ENCODE peak calls at places on chromosomes 3 and 15, in six cellular contexts. A is CD4-positive, alpha-beta T cell; W is dorsolateral prefrontal cortex; E is CD8-positive, alpha-beta T cell; H is fibroblast of lung; T is SJSA1. Z is an unnamed sample.

GRCh38 chr15:44537728-44538240 is 837 bp downstream of the EIF3J start:
- DNase-seq in A (no peak), T (peak), H (peak), W (no peak), E (no peak), Z (peak)

GRCh38 chr15:48796930-48797329 is 13.9 kb downstream of the CEP152 start:
- DNase-seq in A (no peak), H (peak), E (no peak), W (no peak), T (peak), Z (peak)

GRCh38 chr15:88894819-88895767 is at the start of gene HAPLN3:
- DNase-seq in H (peak), A (peak), T (peak), W (no peak), E (peak), Z (no peak)

GRCh38 chr15:70427531-70428120 is 329.9 kb upstream of the TLE3 start:
- DNase-seq in T (no peak), H (no peak), E (no peak), A (no peak), W (no peak), Z (peak)

GRCh38 chr3:128256131-128256530 is 102.8 kb downstream of the EEFSEC start:
- DNase-seq in A (no peak), W (no peak), T (no peak), E (no peak), H (no peak), Z (no peak)

GRCh38 chr15:83430436-83430835 is 16.7 kb upstream of the SH3GL3 start:
- DNase-seq in A (no peak), W (no peak), E (no peak), H (no peak), T (no peak), Z (no peak)

GRCh38 chr3:62587169-62587568 is 213.8 kb upstream of the FEZF2 start:
- DNase-seq in A (no peak), H (peak), W (no peak), E (no peak), T (no peak), Z (peak)

GRCh38 chr3:186599142-186599784 is 13.6 kb upstream of the AHSG start:
- DNase-seq in H (no peak), T (no peak), W (no peak), E (no peak), A (no peak), Z (no peak)

DNA sequence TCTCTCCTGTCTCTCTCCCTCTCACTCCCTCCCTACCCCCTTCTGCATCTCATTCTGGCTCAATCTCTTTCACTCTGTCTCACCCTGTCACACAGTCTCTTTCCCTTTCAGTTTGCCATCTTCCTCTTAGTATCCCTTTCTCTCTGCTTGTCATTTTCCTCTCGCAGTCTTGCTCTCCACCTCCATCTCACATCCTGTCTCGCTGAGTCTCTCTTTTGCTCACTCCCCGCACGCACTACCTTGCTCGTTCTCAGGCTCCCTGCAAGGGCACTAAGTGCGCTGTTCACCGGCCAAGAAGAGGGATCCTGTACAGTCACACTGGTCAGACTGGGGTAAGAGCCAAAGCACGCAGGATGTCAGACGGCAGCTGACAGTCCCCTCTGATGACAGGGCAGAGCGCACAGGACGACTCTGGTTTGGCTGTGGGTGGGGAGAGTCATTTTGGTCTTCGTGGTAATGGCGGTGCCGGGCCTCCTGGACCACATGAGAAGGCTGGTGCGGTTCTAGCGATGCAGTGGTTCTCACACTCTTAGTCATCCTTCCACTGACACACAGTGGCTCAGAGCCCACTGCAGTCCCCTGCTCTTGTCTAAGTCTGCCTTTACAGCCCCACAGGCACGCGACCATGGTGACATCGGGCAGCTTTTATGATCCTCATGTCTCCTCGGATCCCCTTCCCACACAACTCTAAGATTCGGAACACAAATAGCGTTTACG is 356.8 kb downstream of the FOXP1 start:
- DNase-seq in E (peak), A (peak), W (no peak), T (peak), H (peak), Z (peak)
- H3K27ac ChIP-seq in E (peak), A (peak), W (no peak), T (peak), H (peak), Z (peak)

GRCh38 chr3:178140491-178140890 is 395.7 kb upstream of the KCNMB2 start:
- DNase-seq in T (peak), A (no peak), W (no peak), E (no peak), H (peak), Z (peak)

GRCh38 chr3:178152010-178152409 is 384.2 kb upstream of the KCNMB2 start:
- DNase-seq in T (no peak), A (no peak), E (no peak), H (peak), W (no peak), Z (no peak)

GRCh38 chr3:178146406-178146831 is 389.8 kb upstream of the KCNMB2 start:
- DNase-seq in W (no peak), H (no peak), T (no peak), E (no peak), A (no peak), Z (peak)
- H3K27ac ChIP-seq in W (no peak), H (no peak), T (no peak), E (no peak), A (no peak), Z (no peak)

GRCh38 chr15:99434506-99435137 is 131.2 kb upstream of the MEF2A start:
- DNase-seq in A (no peak), E (no peak), T (no peak), W (no peak), H (no peak), Z (no peak)

GRCh38 chr15:99435138-99435695 is 130.6 kb upstream of the MEF2A start:
- DNase-seq in E (no peak), A (no peak), T (no peak), W (peak), H (no peak), Z (no peak)

GRCh38 chr15:99436472-99437314 is 129.1 kb upstream of the MEF2A start:
- DNase-seq in W (peak), A (no peak), E (no peak), H (no peak), T (no peak), Z (no peak)

GRCh38 chr15:99437315-99438221 is 128.2 kb upstream of the MEF2A start:
- DNase-seq in W (peak), H (no peak), A (no peak), T (no peak), E (no peak), Z (no peak)

DNA sequence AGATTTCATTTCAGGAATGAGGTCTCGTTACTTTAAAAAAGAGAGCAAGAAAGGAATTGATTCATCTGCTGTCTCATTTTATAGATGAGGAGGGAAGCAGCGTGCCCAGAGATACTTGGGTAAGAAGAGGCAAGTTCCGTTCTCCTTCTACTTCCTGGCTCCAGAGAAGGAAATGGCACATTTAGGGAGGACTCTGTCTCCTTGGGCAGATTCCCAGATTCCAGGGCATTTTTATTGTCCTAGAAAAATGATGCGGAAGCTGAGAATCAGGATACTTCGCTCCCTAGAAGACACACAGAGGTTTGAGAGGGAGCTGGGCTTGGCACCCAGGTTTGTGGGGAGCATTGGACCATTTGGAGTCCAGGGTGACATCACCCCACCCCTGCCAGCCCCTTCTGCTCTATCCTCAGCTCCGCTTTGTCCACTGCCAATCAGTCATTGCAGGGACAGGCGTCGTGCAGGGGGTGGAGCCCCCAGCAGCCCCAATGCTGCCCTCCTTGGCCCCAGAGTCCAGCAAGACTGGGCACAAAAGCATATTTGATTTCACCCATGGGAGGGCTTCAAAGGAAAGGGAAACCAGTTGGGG is 129.9 kb upstream of the MEF2A start:
- DNase-seq in W (peak), E (no peak), A (no peak), T (no peak), H (no peak), Z (no peak)
- H3K27ac ChIP-seq in W (no peak), E (no peak), A (no peak), T (no peak), H (no peak), Z (no peak)

GRCh38 chr3:124950026-124950425 is 15.5 kb upstream of the MUC13 start:
- DNase-seq in H (peak), W (no peak), E (no peak), A (no peak), T (no peak), Z (no peak)

GRCh38 chr3:124951511-124952390 is 17.2 kb upstream of the MUC13 start:
- DNase-seq in W (no peak), H (peak), E (no peak), A (no peak), T (no peak), Z (peak)

DNA sequence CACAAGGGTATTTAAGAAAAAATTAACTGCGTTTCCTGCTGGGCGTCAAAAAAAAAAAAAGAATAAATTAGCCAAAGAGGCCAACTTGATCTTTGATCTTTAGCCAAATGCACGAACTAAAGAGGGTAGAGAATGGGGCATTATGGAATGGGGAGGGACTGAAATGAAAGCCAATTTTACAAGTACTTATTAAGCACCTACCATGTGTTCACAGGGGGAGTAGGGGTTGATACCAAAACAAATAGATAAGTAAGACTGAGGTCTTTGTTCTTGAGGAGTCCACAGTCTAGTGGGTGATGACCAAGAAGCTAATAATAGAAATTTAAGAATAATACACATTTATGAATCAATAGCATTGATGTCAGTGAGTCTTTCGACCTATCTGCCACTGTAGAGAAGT is 17.9 kb upstream of the MUC13 start:
- DNase-seq in W (no peak), E (no peak), T (no peak), A (no peak), H (no peak), Z (no peak)
- H3K27ac ChIP-seq in W (no peak), E (no peak), T (no peak), A (no peak), H (no peak), Z (no peak)

Z was measured in astrocyte.